ENCODE peak calls at places on chromosome 17, in seven cellular contexts. One of them, this sample, is unnamed.

GRCh38 chr17:46974086-46974485 is 5.0 kb downstream of the RPRML start:
- DNase-seq in GM12878: no peak
- DNase-seq in HCT116: no peak
- DNase-seq in H1: no peak
- DNase-seq in T47D: no peak
- DNase-seq in K562: no peak
- DNase-seq in HepG2: no peak
- DNase-seq in this sample: no peak

GRCh38 chr17:76944477-76944876 is 76.3 kb downstream of the MGAT5B start:
- DNase-seq in T47D: no peak
- DNase-seq in HCT116: no peak
- DNase-seq in GM12878: no peak
- DNase-seq in K562: no peak
- DNase-seq in H1: no peak
- DNase-seq in HepG2: no peak
- DNase-seq in this sample: no peak

GRCh38 chr17:40316571-40317344 is 7.8 kb downstream of the RARA start:
- DNase-seq in T47D: peak; percentile 57
- DNase-seq in HepG2: peak; percentile 80
- DNase-seq in K562: no peak
- DNase-seq in GM12878: no peak
- DNase-seq in HCT116: peak; percentile 40
- DNase-seq in H1: peak; percentile 74
- DNase-seq in this sample: peak; percentile 87

GRCh38 chr17:77404812-77405581 is 264.2 kb downstream of the SEC14L1 start:
- DNase-seq in HCT116: no peak
- DNase-seq in HepG2: no peak
- DNase-seq in H1: no peak
- DNase-seq in K562: no peak
- DNase-seq in T47D: no peak
- DNase-seq in GM12878: peak; percentile 60
- DNase-seq in this sample: no peak

GRCh38 chr17:13812350-13812749 is 210.6 kb upstream of the HS3ST3A1 start:
- DNase-seq in T47D: no peak
- DNase-seq in K562: no peak
- DNase-seq in HCT116: no peak
- DNase-seq in HepG2: no peak
- DNase-seq in H1: no peak
- DNase-seq in GM12878: no peak
- DNase-seq in this sample: no peak

GRCh38 chr17:6753006-6753445 is 2.8 kb upstream of the XAF1 start:
- DNase-seq in HCT116: no peak
- DNase-seq in H1: no peak
- DNase-seq in K562: no peak
- DNase-seq in GM12878: no peak
- DNase-seq in T47D: no peak
- DNase-seq in HepG2: peak; percentile 11
- DNase-seq in this sample: no peak

GRCh38 chr17:8954339-8954738 is 11.2 kb downstream of the PIK3R5 start:
- DNase-seq in H1: no peak
- DNase-seq in GM12878: no peak
- DNase-seq in T47D: no peak
- DNase-seq in HepG2: no peak
- DNase-seq in K562: no peak
- DNase-seq in HCT116: no peak
- DNase-seq in this sample: no peak

GRCh38 chr17:33082529-33083148 is 91.0 kb downstream of the SPACA3 start:
- DNase-seq in K562: no peak
- DNase-seq in T47D: no peak
- DNase-seq in HepG2: no peak
- DNase-seq in HCT116: no peak
- DNase-seq in GM12878: no peak
- DNase-seq in H1: no peak
- DNase-seq in this sample: peak; percentile 11

GRCh38 chr17:19022747-19023146 is 18.2 kb upstream of the FAM83G start:
- DNase-seq in T47D: no peak
- DNase-seq in K562: no peak
- DNase-seq in GM12878: no peak
- DNase-seq in HepG2: no peak
- DNase-seq in H1: no peak
- DNase-seq in HCT116: no peak
- DNase-seq in this sample: no peak

GRCh38 chr17:39920218-39921210 is 2.1 kb upstream of the GSDMB start:
- DNase-seq in GM12878: no peak
- DNase-seq in T47D: no peak
- DNase-seq in HepG2: no peak
- DNase-seq in H1: no peak
- DNase-seq in K562: no peak
- DNase-seq in HCT116: no peak
- DNase-seq in this sample: no peak

GRCh38 chr17:81955756-81956544 is 5.0 kb downstream of the NOTUM start:
- DNase-seq in H1: no peak
- DNase-seq in T47D: no peak
- DNase-seq in HepG2: no peak
- DNase-seq in K562: no peak
- DNase-seq in HCT116: no peak
- DNase-seq in GM12878: no peak
- DNase-seq in this sample: no peak

GRCh38 chr17:19004601-19005441 is at the start of gene FAM83G:
- DNase-seq in H1: peak; percentile 85
- DNase-seq in HepG2: peak; percentile 69
- DNase-seq in T47D: peak; percentile 94
- DNase-seq in GM12878: peak; percentile 19
- DNase-seq in HCT116: peak; percentile 51
- DNase-seq in K562: peak; percentile 87
- DNase-seq in this sample: peak; percentile 86

GRCh38 chr17:78997231-78997741 is 12.3 kb downstream of the CANT1 start:
- DNase-seq in T47D: no peak
- DNase-seq in HepG2: no peak
- DNase-seq in GM12878: no peak
- DNase-seq in K562: no peak
- DNase-seq in HCT116: no peak
- DNase-seq in H1: no peak
- DNase-seq in this sample: peak; percentile 45

GRCh38 chr17:40361925-40362695 is 2.4 kb downstream of the GJD3 start:
- DNase-seq in GM12878: no peak
- DNase-seq in HCT116: no peak
- DNase-seq in H1: no peak
- DNase-seq in K562: no peak
- DNase-seq in HepG2: no peak
- DNase-seq in T47D: no peak
- DNase-seq in this sample: peak; percentile 32

GRCh38 chr17:49992191-49992932 is 2.7 kb downstream of the DLX3 start:
- DNase-seq in K562: no peak
- DNase-seq in T47D: no peak
- DNase-seq in H1: peak; percentile 47
- DNase-seq in HepG2: no peak
- DNase-seq in HCT116: no peak
- DNase-seq in GM12878: no peak
- DNase-seq in this sample: peak; percentile 26

GRCh38 chr17:12739500-12739899 is 49.8 kb upstream of the ARHGAP44 start:
- DNase-seq in H1: no peak
- DNase-seq in T47D: no peak
- DNase-seq in GM12878: no peak
- DNase-seq in K562: no peak
- DNase-seq in HCT116: no peak
- DNase-seq in HepG2: no peak
- DNase-seq in this sample: no peak

GRCh38 chr17:42818379-42818778 is 5.7 kb downstream of the BECN1 start:
- DNase-seq in K562: no peak
- DNase-seq in HepG2: no peak
- DNase-seq in H1: no peak
- DNase-seq in HCT116: no peak
- DNase-seq in T47D: no peak
- DNase-seq in GM12878: no peak
- DNase-seq in this sample: no peak

GRCh38 chr17:51034800-51035199 is 85.9 kb downstream of the SPAG9 start:
- DNase-seq in HepG2: no peak
- DNase-seq in HCT116: no peak
- DNase-seq in GM12878: no peak
- DNase-seq in K562: no peak
- DNase-seq in H1: no peak
- DNase-seq in T47D: no peak
- DNase-seq in this sample: no peak

GRCh38 chr17:78819402-78819801 is 21.2 kb downstream of the USP36 start:
- DNase-seq in HepG2: no peak
- DNase-seq in H1: no peak
- DNase-seq in HCT116: no peak
- DNase-seq in T47D: no peak
- DNase-seq in K562: no peak
- DNase-seq in GM12878: no peak
- DNase-seq in this sample: no peak

GRCh38 chr17:69450857-69451410 is 36.4 kb downstream of the MAP2K6 start:
- DNase-seq in K562: no peak
- DNase-seq in H1: no peak
- DNase-seq in HCT116: no peak
- DNase-seq in GM12878: no peak
- DNase-seq in HepG2: no peak
- DNase-seq in T47D: no peak
- DNase-seq in this sample: no peak

GRCh38 chr17:43914451-43914850 is 7.1 kb upstream of the MPP2 start:
- DNase-seq in HepG2: no peak
- DNase-seq in H1: no peak
- DNase-seq in GM12878: no peak
- DNase-seq in K562: no peak
- DNase-seq in T47D: no peak
- DNase-seq in HCT116: no peak
- DNase-seq in this sample: no peak

GRCh38 chr17:1473170-1473569 is 17.1 kb upstream of the CRK start:
- DNase-seq in H1: no peak
- DNase-seq in K562: no peak
- DNase-seq in HCT116: no peak
- DNase-seq in T47D: no peak
- DNase-seq in HepG2: no peak
- DNase-seq in GM12878: no peak
- DNase-seq in this sample: no peak

GRCh38 chr17:35028531-35029262 is 34.8 kb downstream of the RFFL start:
- DNase-seq in K562: no peak
- DNase-seq in HepG2: no peak
- DNase-seq in GM12878: no peak
- DNase-seq in T47D: no peak
- DNase-seq in H1: no peak
- DNase-seq in HCT116: no peak
- DNase-seq in this sample: no peak

GRCh38 chr17:38601539-38602351 is 4.0 kb downstream of the SRCIN1 start:
- DNase-seq in K562: peak; percentile 53
- DNase-seq in HCT116: no peak
- DNase-seq in GM12878: no peak
- DNase-seq in T47D: no peak
- DNase-seq in HepG2: peak; percentile 58
- DNase-seq in H1: peak; percentile 75
- DNase-seq in this sample: peak; percentile 69
- TF ChIP-seq JUND in K562: no peak
- TF ChIP-seq JUND in HCT116: no peak
- TF ChIP-seq JUND in GM12878: no peak
- TF ChIP-seq JUND in T47D: no peak
- TF ChIP-seq JUND in HepG2: no peak
- TF ChIP-seq JUND in H1: no peak
- TF ChIP-seq JUND in this sample: no peak

GRCh38 chr17:31147507-31148202 is 52.9 kb downstream of the NF1 start:
- DNase-seq in HepG2: no peak
- DNase-seq in GM12878: no peak
- DNase-seq in T47D: no peak
- DNase-seq in K562: no peak
- DNase-seq in H1: no peak
- DNase-seq in HCT116: no peak
- DNase-seq in this sample: no peak
- TF ChIP-seq JUND in HepG2: no peak
- TF ChIP-seq JUND in GM12878: no peak
- TF ChIP-seq JUND in T47D: no peak
- TF ChIP-seq JUND in K562: no peak
- TF ChIP-seq JUND in H1: no peak
- TF ChIP-seq JUND in HCT116: no peak
- TF ChIP-seq JUND in this sample: no peak

DNA sequence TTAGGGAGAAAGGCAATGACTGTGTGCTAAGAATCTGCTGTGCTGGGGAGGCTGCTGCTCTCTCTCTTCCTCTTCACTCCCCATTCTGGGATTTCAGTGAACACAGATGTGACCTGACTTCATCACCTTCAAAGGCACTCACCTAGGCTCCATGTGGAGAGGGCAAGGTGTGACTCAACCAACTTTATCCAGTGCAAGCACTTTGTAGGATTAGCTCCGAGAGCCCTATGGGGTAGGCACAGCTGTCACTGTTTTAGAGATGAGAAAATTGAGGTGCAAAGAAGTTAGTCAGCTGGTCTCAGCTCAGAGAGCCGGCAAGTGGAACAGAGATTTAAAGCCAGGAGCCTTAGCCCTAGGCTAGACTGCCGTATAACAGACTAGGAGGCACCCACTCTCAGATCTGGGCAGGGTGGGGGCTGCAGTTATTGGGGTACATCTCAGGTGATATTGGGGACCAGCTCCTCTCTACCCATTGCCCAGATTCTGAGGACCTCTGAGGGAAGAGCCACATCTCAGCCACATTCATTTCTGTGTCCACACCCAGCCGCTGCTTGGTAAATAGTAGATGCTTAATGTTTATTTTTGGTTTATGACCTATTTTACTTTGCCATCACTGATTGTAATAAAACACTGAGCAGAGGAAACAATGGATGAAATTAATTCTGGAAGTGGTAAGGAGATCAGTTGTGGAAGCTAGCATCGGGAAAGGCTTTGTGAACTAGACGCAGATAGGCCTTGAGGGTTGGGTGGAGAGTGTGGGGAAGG is 138.8 kb downstream of the CCDC182 start:
- DNase-seq in HCT116: no peak
- DNase-seq in HepG2: no peak
- DNase-seq in GM12878: no peak
- DNase-seq in H1: no peak
- DNase-seq in T47D: no peak
- DNase-seq in K562: no peak
- DNase-seq in this sample: no peak
- TF ChIP-seq JUND in HCT116: no peak
- TF ChIP-seq JUND in HepG2: no peak
- TF ChIP-seq JUND in GM12878: no peak
- TF ChIP-seq JUND in H1: no peak
- TF ChIP-seq JUND in T47D: no peak
- TF ChIP-seq JUND in K562: no peak
- TF ChIP-seq JUND in this sample: no peak

DNA sequence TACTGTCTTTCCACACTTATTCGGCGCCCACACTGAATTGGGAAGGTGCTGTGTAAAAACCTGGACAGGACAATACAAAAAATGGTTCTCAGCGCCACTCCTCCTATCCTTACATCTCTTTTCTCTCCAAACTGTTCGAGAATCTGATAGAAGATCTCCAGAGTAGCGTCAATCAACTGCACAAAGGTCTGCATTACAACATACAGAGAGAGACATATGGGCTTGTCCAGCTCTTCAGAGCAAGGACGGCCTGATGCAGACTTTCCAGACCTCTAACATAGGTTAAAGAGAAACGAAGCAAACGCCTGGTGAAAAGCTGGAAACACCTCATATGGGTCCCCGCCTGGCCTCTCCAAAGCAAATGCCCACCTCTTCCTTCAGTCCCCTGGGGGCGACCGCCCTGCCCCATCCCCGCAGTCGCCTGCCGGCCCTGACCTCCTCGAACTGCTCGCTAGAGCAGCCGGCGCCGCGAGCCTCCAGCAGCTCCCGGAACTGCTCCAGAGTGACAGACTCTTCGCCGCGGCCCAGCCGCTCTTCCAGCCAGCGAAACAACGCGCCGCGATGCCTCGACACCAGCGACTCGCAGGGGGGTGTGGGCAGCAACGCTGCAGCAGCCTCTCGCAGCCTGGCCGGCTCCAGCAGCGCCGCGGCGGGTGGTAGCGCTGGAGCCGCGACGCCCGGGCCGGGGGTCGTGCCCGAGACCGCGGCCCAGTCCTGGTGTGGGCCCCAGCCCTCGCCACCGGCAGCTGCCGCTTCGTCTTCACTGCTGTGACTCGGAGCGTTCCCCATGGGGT is 526 bp downstream of the ZZEF1 start:
- DNase-seq in GM12878: no peak
- DNase-seq in T47D: no peak
- DNase-seq in HCT116: no peak
- DNase-seq in K562: no peak
- DNase-seq in HepG2: peak; percentile 27
- DNase-seq in H1: no peak
- DNase-seq in this sample: no peak
- TF ChIP-seq JUND in GM12878: no peak
- TF ChIP-seq JUND in T47D: no peak
- TF ChIP-seq JUND in HCT116: no peak
- TF ChIP-seq JUND in K562: no peak
- TF ChIP-seq JUND in HepG2: peak; percentile 6
- TF ChIP-seq JUND in H1: no peak
- TF ChIP-seq JUND in this sample: no peak

This sample was measured in SK-N-SH.